ENCODE peak calls at places on chromosomes 5 and 9, in nine cellular contexts. One of them, this sample, is unnamed.

GRCh38 chr5:133559960-133560359 is 52.4 kb downstream of the FSTL4 start:
- DNase-seq in prostate gland: no peak
- DNase-seq in WTC11: no peak
- DNase-seq in GM10248: no peak
- DNase-seq in H1: no peak
- DNase-seq in cardiac muscle cell: no peak
- DNase-seq in A549: no peak
- DNase-seq in bronchial epithelial cell: no peak
- DNase-seq in AG10803: no peak
- DNase-seq in this sample: no peak

GRCh38 chr9:138037140-138037539 is 159.6 kb downstream of the CACNA1B start:
- DNase-seq in AG10803: no peak
- DNase-seq in A549: no peak
- DNase-seq in WTC11: no peak
- DNase-seq in GM10248: no peak
- DNase-seq in prostate gland: no peak
- DNase-seq in cardiac muscle cell: no peak
- DNase-seq in bronchial epithelial cell: no peak
- DNase-seq in H1: no peak
- DNase-seq in this sample: no peak

GRCh38 chr5:45385321-45386058 is 310.7 kb downstream of the HCN1 start:
- DNase-seq in A549: no peak
- DNase-seq in GM10248: no peak
- DNase-seq in WTC11: no peak
- DNase-seq in prostate gland: no peak
- DNase-seq in cardiac muscle cell: no peak
- DNase-seq in bronchial epithelial cell: peak; percentile 0
- DNase-seq in AG10803: peak; percentile 77
- DNase-seq in H1: no peak
- DNase-seq in this sample: no peak

GRCh38 chr9:137700911-137701310 is 82.1 kb downstream of the EHMT1 start:
- DNase-seq in H1: no peak
- DNase-seq in A549: no peak
- DNase-seq in cardiac muscle cell: no peak
- DNase-seq in WTC11: no peak
- DNase-seq in bronchial epithelial cell: no peak
- DNase-seq in GM10248: no peak
- DNase-seq in AG10803: no peak
- DNase-seq in prostate gland: no peak
- DNase-seq in this sample: no peak

GRCh38 chr5:81238460-81238859 is 5.3 kb downstream of the CKMT2 start:
- DNase-seq in WTC11: no peak
- DNase-seq in bronchial epithelial cell: no peak
- DNase-seq in AG10803: no peak
- DNase-seq in A549: no peak
- DNase-seq in GM10248: no peak
- DNase-seq in cardiac muscle cell: no peak
- DNase-seq in prostate gland: no peak
- DNase-seq in H1: no peak
- DNase-seq in this sample: no peak

GRCh38 chr5:151825445-151825844 is 53.7 kb downstream of the G3BP1 start:
- DNase-seq in AG10803: peak; percentile 82
- DNase-seq in prostate gland: peak; percentile 36
- DNase-seq in A549: peak; percentile 56
- DNase-seq in cardiac muscle cell: peak; percentile 83
- DNase-seq in bronchial epithelial cell: peak; percentile 49
- DNase-seq in H1: peak; percentile 13
- DNase-seq in WTC11: peak; percentile 64
- DNase-seq in GM10248: peak; percentile 50
- DNase-seq in this sample: peak; percentile 66

GRCh38 chr5:79795764-79796398 is 106.2 kb downstream of the CMYA5 start:
- DNase-seq in cardiac muscle cell: no peak
- DNase-seq in WTC11: no peak
- DNase-seq in A549: no peak
- DNase-seq in AG10803: peak; percentile 18
- DNase-seq in H1: no peak
- DNase-seq in GM10248: no peak
- DNase-seq in bronchial epithelial cell: peak; percentile 36
- DNase-seq in prostate gland: no peak
- DNase-seq in this sample: no peak

GRCh38 chr5:172335721-172336120 is 52.2 kb upstream of the UBTD2 start:
- DNase-seq in AG10803: no peak
- DNase-seq in H1: no peak
- DNase-seq in cardiac muscle cell: no peak
- DNase-seq in A549: no peak
- DNase-seq in prostate gland: no peak
- DNase-seq in bronchial epithelial cell: no peak
- DNase-seq in WTC11: no peak
- DNase-seq in GM10248: no peak
- DNase-seq in this sample: no peak

GRCh38 chr5:79349047-79349446 is 113.1 kb downstream of the JMY start:
- DNase-seq in AG10803: no peak
- DNase-seq in WTC11: no peak
- DNase-seq in A549: no peak
- DNase-seq in cardiac muscle cell: no peak
- DNase-seq in GM10248: no peak
- DNase-seq in bronchial epithelial cell: peak; percentile 73
- DNase-seq in H1: no peak
- DNase-seq in prostate gland: no peak
- DNase-seq in this sample: no peak

GRCh38 chr9:110820378-110820777 is 151.8 kb downstream of the MUSK start:
- DNase-seq in WTC11: no peak
- DNase-seq in AG10803: no peak
- DNase-seq in cardiac muscle cell: no peak
- DNase-seq in bronchial epithelial cell: no peak
- DNase-seq in A549: no peak
- DNase-seq in prostate gland: no peak
- DNase-seq in GM10248: no peak
- DNase-seq in H1: no peak
- DNase-seq in this sample: no peak

GRCh38 chr5:14086261-14086660 is 56.9 kb upstream of the TRIO start:
- DNase-seq in H1: no peak
- DNase-seq in cardiac muscle cell: no peak
- DNase-seq in prostate gland: no peak
- DNase-seq in GM10248: no peak
- DNase-seq in A549: no peak
- DNase-seq in AG10803: peak; percentile 75
- DNase-seq in WTC11: no peak
- DNase-seq in bronchial epithelial cell: peak; percentile 22
- DNase-seq in this sample: no peak

GRCh38 chr5:168713051-168713450 is 133.9 kb upstream of the PANK3 start:
- DNase-seq in H1: no peak
- DNase-seq in bronchial epithelial cell: peak; percentile 41
- DNase-seq in prostate gland: no peak
- DNase-seq in A549: no peak
- DNase-seq in WTC11: no peak
- DNase-seq in AG10803: no peak
- DNase-seq in cardiac muscle cell: no peak
- DNase-seq in GM10248: no peak
- DNase-seq in this sample: no peak

GRCh38 chr9:136242908-136243525 is 2.6 kb downstream of the QSOX2 start:
- DNase-seq in cardiac muscle cell: no peak
- DNase-seq in H1: no peak
- DNase-seq in prostate gland: no peak
- DNase-seq in AG10803: no peak
- DNase-seq in GM10248: no peak
- DNase-seq in bronchial epithelial cell: no peak
- DNase-seq in WTC11: no peak
- DNase-seq in A549: peak; percentile 25
- DNase-seq in this sample: no peak

GRCh38 chr5:149140197-149141002 is 893 bp upstream of the ABLIM3 start:
- DNase-seq in A549: no peak
- DNase-seq in GM10248: no peak
- DNase-seq in bronchial epithelial cell: peak; percentile 94
- DNase-seq in WTC11: no peak
- DNase-seq in prostate gland: no peak
- DNase-seq in H1: no peak
- DNase-seq in cardiac muscle cell: no peak
- DNase-seq in AG10803: no peak
- DNase-seq in this sample: no peak

GRCh38 chr9:131605770-131606590 is 60.7 kb downstream of the PRRT1B start:
- DNase-seq in A549: peak; percentile 55
- DNase-seq in WTC11: no peak
- DNase-seq in bronchial epithelial cell: no peak
- DNase-seq in H1: no peak
- DNase-seq in GM10248: no peak
- DNase-seq in prostate gland: no peak
- DNase-seq in cardiac muscle cell: no peak
- DNase-seq in AG10803: no peak
- DNase-seq in this sample: no peak

GRCh38 chr9:81526587-81526986 is 162.8 kb downstream of the TLE1 start:
- DNase-seq in H1: no peak
- DNase-seq in WTC11: no peak
- DNase-seq in GM10248: no peak
- DNase-seq in bronchial epithelial cell: peak; percentile 28
- DNase-seq in cardiac muscle cell: no peak
- DNase-seq in prostate gland: no peak
- DNase-seq in AG10803: peak; percentile 69
- DNase-seq in A549: no peak
- DNase-seq in this sample: no peak

GRCh38 chr5:179803651-179804598 is 2.7 kb downstream of the MGAT4B start:
- DNase-seq in H1: no peak
- DNase-seq in cardiac muscle cell: no peak
- DNase-seq in A549: no peak
- DNase-seq in bronchial epithelial cell: no peak
- DNase-seq in WTC11: no peak
- DNase-seq in prostate gland: no peak
- DNase-seq in AG10803: no peak
- DNase-seq in GM10248: no peak
- DNase-seq in this sample: no peak

GRCh38 chr9:105912868-105913516 is 218.7 kb downstream of the TMEM38B start:
- DNase-seq in GM10248: no peak
- DNase-seq in bronchial epithelial cell: peak; percentile 97
- DNase-seq in WTC11: no peak
- DNase-seq in cardiac muscle cell: no peak
- DNase-seq in H1: no peak
- DNase-seq in A549: peak; percentile 28
- DNase-seq in AG10803: no peak
- DNase-seq in prostate gland: peak; percentile 68
- DNase-seq in this sample: no peak

GRCh38 chr5:65066787-65067506 is 298.2 kb downstream of the CWC27 start:
- DNase-seq in H1: no peak
- DNase-seq in prostate gland: no peak
- DNase-seq in AG10803: no peak
- DNase-seq in cardiac muscle cell: no peak
- DNase-seq in WTC11: no peak
- DNase-seq in GM10248: no peak
- DNase-seq in A549: no peak
- DNase-seq in bronchial epithelial cell: no peak
- DNase-seq in this sample: no peak

GRCh38 chr9:99294850-99295461 is 72.9 kb downstream of the SEC61B start:
- DNase-seq in H1: no peak
- DNase-seq in AG10803: no peak
- DNase-seq in prostate gland: no peak
- DNase-seq in A549: peak; percentile 12
- DNase-seq in GM10248: no peak
- DNase-seq in bronchial epithelial cell: no peak
- DNase-seq in cardiac muscle cell: no peak
- DNase-seq in WTC11: no peak
- DNase-seq in this sample: no peak

DNA sequence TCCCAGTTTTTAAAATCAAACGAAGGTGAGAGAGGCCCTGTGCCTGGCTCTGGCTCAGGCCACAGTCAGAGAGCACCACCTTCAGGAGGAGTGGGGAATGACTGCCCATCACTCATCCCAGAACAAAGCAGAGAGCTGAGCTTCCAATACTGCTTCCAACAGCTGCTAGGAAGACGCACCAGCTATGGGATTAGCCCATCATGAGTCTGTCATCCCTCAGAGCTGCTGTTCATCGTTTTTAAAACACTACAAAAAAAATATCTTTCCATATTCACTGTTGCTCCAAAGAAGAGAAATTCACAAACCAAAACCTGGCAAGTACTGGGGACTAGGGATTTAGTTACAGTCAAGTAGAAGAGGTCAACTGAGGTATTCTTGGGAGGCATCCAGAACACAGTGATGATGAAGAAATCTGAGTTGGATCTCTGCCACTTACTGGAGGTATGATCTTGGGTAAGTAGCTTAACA is 102.4 kb downstream of the CDK5RAP2 start:
- DNase-seq in A549: peak; percentile 63
- DNase-seq in AG10803: peak; percentile 89
- DNase-seq in WTC11: peak; percentile 75
- DNase-seq in H1: peak; percentile 29
- DNase-seq in bronchial epithelial cell: peak; percentile 86
- DNase-seq in cardiac muscle cell: peak; percentile 50
- DNase-seq in GM10248: peak; percentile 39
- DNase-seq in prostate gland: peak; percentile 35
- DNase-seq in this sample: peak; percentile 53
- TF ChIP-seq CTCF in A549: peak; percentile 83
- TF ChIP-seq CTCF in AG10803: peak; percentile 100
- TF ChIP-seq CTCF in WTC11: peak; percentile 72
- TF ChIP-seq CTCF in H1: peak; percentile 94
- TF ChIP-seq CTCF in bronchial epithelial cell: peak; percentile 97
- TF ChIP-seq CTCF in cardiac muscle cell: peak; percentile 99
- TF ChIP-seq CTCF in GM10248: peak; percentile 75
- TF ChIP-seq CTCF in prostate gland: peak; percentile 66
- TF ChIP-seq CTCF in this sample: peak; percentile 89

GRCh38 chr9:121538221-121538620 is 38.6 kb upstream of the GGTA1 start:
- DNase-seq in bronchial epithelial cell: peak; percentile 26
- DNase-seq in cardiac muscle cell: no peak
- DNase-seq in prostate gland: no peak
- DNase-seq in AG10803: no peak
- DNase-seq in WTC11: peak; percentile 36
- DNase-seq in H1: no peak
- DNase-seq in A549: peak; percentile 51
- DNase-seq in GM10248: no peak
- DNase-seq in this sample: no peak
- TF ChIP-seq CTCF in bronchial epithelial cell: peak; percentile 31
- TF ChIP-seq CTCF in cardiac muscle cell: no peak
- TF ChIP-seq CTCF in prostate gland: no peak
- TF ChIP-seq CTCF in AG10803: no peak
- TF ChIP-seq CTCF in WTC11: no peak
- TF ChIP-seq CTCF in H1: peak; percentile 63
- TF ChIP-seq CTCF in A549: peak; percentile 23
- TF ChIP-seq CTCF in GM10248: peak; percentile 13
- TF ChIP-seq CTCF in this sample: no peak

GRCh38 chr5:138932171-138932810 is 57.2 kb upstream of the LRRTM2 start:
- DNase-seq in prostate gland: no peak
- DNase-seq in H1: no peak
- DNase-seq in cardiac muscle cell: no peak
- DNase-seq in bronchial epithelial cell: no peak
- DNase-seq in WTC11: peak; percentile 71
- DNase-seq in A549: peak; percentile 44
- DNase-seq in GM10248: no peak
- DNase-seq in AG10803: no peak
- DNase-seq in this sample: no peak
- TF ChIP-seq CTCF in prostate gland: no peak
- TF ChIP-seq CTCF in H1: peak; percentile 86
- TF ChIP-seq CTCF in cardiac muscle cell: no peak
- TF ChIP-seq CTCF in bronchial epithelial cell: peak; percentile 19
- TF ChIP-seq CTCF in WTC11: no peak
- TF ChIP-seq CTCF in A549: no peak
- TF ChIP-seq CTCF in GM10248: peak; percentile 29
- TF ChIP-seq CTCF in AG10803: no peak
- TF ChIP-seq CTCF in this sample: peak; percentile 15

DNA sequence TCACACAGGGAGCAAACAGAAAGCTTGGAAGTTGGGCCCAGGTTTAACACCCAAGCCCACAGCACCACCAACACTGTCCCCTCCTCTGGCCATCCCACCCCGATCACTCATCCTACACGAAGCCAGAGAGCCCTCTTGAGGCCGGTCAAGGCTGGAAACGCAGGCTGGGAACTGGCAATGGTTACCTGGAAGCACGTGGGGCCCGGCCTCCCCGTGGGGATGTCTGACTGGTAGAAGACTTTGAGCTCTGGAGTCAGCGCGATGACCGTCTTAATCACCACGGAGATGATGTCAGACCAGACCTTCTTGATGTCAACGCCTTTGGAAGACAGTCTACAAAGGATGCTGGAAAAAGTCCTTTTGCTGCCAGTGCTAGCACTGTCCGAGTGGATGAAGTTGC is 104.1 kb downstream of the TTLL11 start:
- DNase-seq in bronchial epithelial cell: no peak
- DNase-seq in A549: peak; percentile 33
- DNase-seq in GM10248: no peak
- DNase-seq in cardiac muscle cell: peak; percentile 55
- DNase-seq in H1: peak; percentile 33
- DNase-seq in WTC11: peak; percentile 76
- DNase-seq in AG10803: no peak
- DNase-seq in prostate gland: no peak
- DNase-seq in this sample: no peak
- TF ChIP-seq CTCF in bronchial epithelial cell: peak; percentile 19
- TF ChIP-seq CTCF in A549: peak; percentile 32
- TF ChIP-seq CTCF in GM10248: no peak
- TF ChIP-seq CTCF in cardiac muscle cell: peak; percentile 30
- TF ChIP-seq CTCF in H1: peak; percentile 84
- TF ChIP-seq CTCF in WTC11: no peak
- TF ChIP-seq CTCF in AG10803: peak; percentile 4
- TF ChIP-seq CTCF in prostate gland: no peak
- TF ChIP-seq CTCF in this sample: peak; percentile 32